ENCODE peak calls at places on chromosomes 13 and 19, in eight cellular contexts. E, J, Q, F, P, L, W and C are unnamed samples.

GRCh38 chr13:66926851-66927524 is 303.1 kb downstream of the PCDH9 start:
- DNase-seq in E (no peak), J (no peak), Q (peak), F (no peak), P (no peak), L (no peak), W (no peak), C (no peak)

GRCh38 chr19:36169084-36169760 is 17.0 kb upstream of the COX7A1 start:
- DNase-seq in E (no peak), J (no peak), Q (peak), F (peak), P (no peak), L (no peak), W (no peak), C (no peak)

GRCh38 chr13:44474122-44474910 is 100.7 kb downstream of the SERP2 start:
- DNase-seq in E (no peak), J (no peak), Q (no peak), F (no peak), P (no peak), L (no peak), W (peak), C (no peak)

GRCh38 chr13:60229708-60230272 is 66.1 kb upstream of the DIAPH3 start:
- DNase-seq in E (no peak), J (no peak), Q (no peak), F (no peak), P (no peak), L (no peak), W (no peak), C (no peak)

GRCh38 chr19:46571495-46571894 is 29.6 kb upstream of the CALM3 start:
- DNase-seq in E (no peak), J (no peak), Q (no peak), F (no peak), P (no peak), L (no peak), W (no peak), C (no peak)

GRCh38 chr19:4324228-4324627 is 14.4 kb downstream of the STAP2 start:
- DNase-seq in E (no peak), J (no peak), Q (no peak), F (no peak), P (no peak), L (no peak), W (no peak), C (no peak)

GRCh38 chr19:30873691-30874090 is 475.5 kb downstream of the TSHZ3 start:
- DNase-seq in E (no peak), J (no peak), Q (no peak), F (no peak), P (no peak), L (no peak), W (no peak), C (no peak)

GRCh38 chr19:11018179-11018578 is 57.3 kb downstream of the SMARCA4 start:
- DNase-seq in E (no peak), J (no peak), Q (no peak), F (no peak), P (no peak), L (no peak), W (no peak), C (no peak)

GRCh38 chr19:54305141-54305540 is 7.8 kb downstream of the LILRA5 start:
- DNase-seq in E (no peak), J (no peak), Q (no peak), F (no peak), P (no peak), L (no peak), W (no peak), C (no peak)

GRCh38 chr13:26011996-26012688 is 39.7 kb downstream of the SHISA2 start:
- DNase-seq in E (peak), J (peak), Q (no peak), F (no peak), P (no peak), L (peak), W (no peak), C (no peak)

GRCh38 chr13:97849305-97849704 is 104.2 kb upstream of the IPO5 start:
- DNase-seq in E (no peak), J (no peak), Q (peak), F (no peak), P (no peak), L (no peak), W (peak), C (no peak)

GRCh38 chr19:35345671-35346111 is 2.0 kb upstream of the FFAR1 start:
- DNase-seq in E (no peak), J (no peak), Q (no peak), F (no peak), P (no peak), L (no peak), W (no peak), C (no peak)

GRCh38 chr13:97300871-97301270 is 78.7 kb downstream of the MBNL2 start:
- DNase-seq in E (no peak), J (no peak), Q (no peak), F (no peak), P (no peak), L (no peak), W (no peak), C (no peak)

GRCh38 chr13:107329991-107330390 is 762.1 kb upstream of the ARGLU1 start:
- DNase-seq in E (no peak), J (no peak), Q (peak), F (no peak), P (no peak), L (no peak), W (no peak), C (no peak)